ENCODE peak calls at places on chromosome 21, in five cellular contexts. J is K562, X is HepG2, T is A549, S is GM23338. M is an unnamed sample.
A peak's percentile ranks its signal among the peaks of the same experiment; 100 is the strongest.

GRCh38 chr21:14985306-14985705 is 79.5 kb downstream of the NRIP1 start:
- DNase-seq in J (no peak), X (no peak), T (no peak), S (no peak), M (no peak)

GRCh38 chr21:27154451-27155129 is 187.7 kb upstream of the ADAMTS5 start:
- DNase-seq in J (no peak), X (no peak), T (no peak), S (no peak), M (no peak)

GRCh38 chr21:24050233-24050632 is 1557.0 kb downstream of the MRPL39 start:
- DNase-seq in J (no peak), X (no peak), T (no peak), S (no peak), M (no peak)

GRCh38 chr21:41066086-41066938 is 101.6 kb upstream of the BACE2 start:
- DNase-seq in J (no peak), X (no peak), T (no peak), S (no peak), M (no peak)

GRCh38 chr21:28762357-28762735 is 230.3 kb downstream of the LTN1 start:
- DNase-seq in J (no peak), X (no peak), T (no peak), S (no peak), M (no peak)

GRCh38 chr21:41283211-41283818 is 33.3 kb upstream of the FAM3B start:
- DNase-seq in J (peak; percentile 62), X (peak; percentile 74), T (peak; percentile 69), S (peak; percentile 85), M (peak; percentile 61)

GRCh38 chr21:25561668-25562641 is 45.3 kb downstream of the MRPL39 start:
- DNase-seq in J (no peak), X (no peak), T (peak; percentile 2), S (peak; percentile 83), M (peak; percentile 66)

GRCh38 chr21:33064623-33064996 is 5.3 kb upstream of the OLIG1 start:
- DNase-seq in J (no peak), X (no peak), T (no peak), S (peak; percentile 75), M (no peak)

GRCh38 chr21:17829472-17829871 is 10.3 kb upstream of the C21orf91 start:
- DNase-seq in J (no peak), X (no peak), T (no peak), S (no peak), M (no peak)

GRCh38 chr21:15631342-15631741 is 98.4 kb upstream of the USP25 start:
- DNase-seq in J (no peak), X (no peak), T (peak; percentile 24), S (no peak), M (no peak)

GRCh38 chr21:27300770-27301169 is 333.9 kb upstream of the ADAMTS5 start:
- DNase-seq in J (no peak), X (no peak), T (no peak), S (no peak), M (no peak)

GRCh38 chr21:41171210-41171609 is 3.2 kb downstream of the BACE2 start:
- DNase-seq in J (no peak), X (no peak), T (no peak), S (no peak), M (no peak)

GRCh38 chr21:39316062-39316461 is 2.6 kb upstream of the BRWD1 start:
- DNase-seq in J (no peak), X (no peak), T (no peak), S (no peak), M (no peak)

GRCh38 chr21:31886896-31887595 is 14.2 kb downstream of the HUNK start:
- DNase-seq in J (no peak), X (no peak), T (no peak), S (no peak), M (no peak)

GRCh38 chr21:31885146-31885545 is 12.3 kb downstream of the HUNK start:
- DNase-seq in J (no peak), X (no peak), T (no peak), S (no peak), M (no peak)

GRCh38 chr21:31887596-31887920 is 14.7 kb downstream of the HUNK start:
- DNase-seq in J (no peak), X (no peak), T (no peak), S (no peak), M (no peak)

GRCh38 chr21:31892686-31893085 is 19.9 kb downstream of the HUNK start:
- DNase-seq in J (no peak), X (no peak), T (no peak), S (peak; percentile 82), M (no peak)

DNA sequence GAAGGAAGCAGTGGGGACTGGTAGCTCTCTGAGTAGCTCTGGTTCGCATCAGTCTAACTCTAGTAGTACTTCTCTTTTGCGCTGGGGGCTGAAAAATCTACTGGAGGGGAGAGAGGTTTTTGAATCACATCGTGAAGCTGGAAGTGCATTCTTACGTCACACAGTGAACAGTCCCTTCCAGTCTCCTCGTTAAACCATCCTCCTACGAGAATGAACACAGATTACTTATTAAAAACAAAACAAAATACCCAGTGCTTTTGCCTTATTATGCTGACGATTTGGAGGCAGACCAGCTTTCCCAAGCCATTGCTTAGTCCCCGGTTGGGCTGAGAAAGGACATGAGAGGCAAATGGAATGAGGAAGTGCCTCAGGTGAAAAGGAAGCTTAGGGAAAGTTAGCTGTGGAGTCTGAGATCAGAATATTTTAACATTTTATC is 16.1 kb downstream of the HUNK start:
- DNase-seq in J (no peak), X (no peak), T (peak; percentile 54), S (peak; percentile 88), M (no peak)
- TF ChIP-seq JUNB in J (no peak), X (no peak), T (no peak), S (no peak), M (no peak)

DNA sequence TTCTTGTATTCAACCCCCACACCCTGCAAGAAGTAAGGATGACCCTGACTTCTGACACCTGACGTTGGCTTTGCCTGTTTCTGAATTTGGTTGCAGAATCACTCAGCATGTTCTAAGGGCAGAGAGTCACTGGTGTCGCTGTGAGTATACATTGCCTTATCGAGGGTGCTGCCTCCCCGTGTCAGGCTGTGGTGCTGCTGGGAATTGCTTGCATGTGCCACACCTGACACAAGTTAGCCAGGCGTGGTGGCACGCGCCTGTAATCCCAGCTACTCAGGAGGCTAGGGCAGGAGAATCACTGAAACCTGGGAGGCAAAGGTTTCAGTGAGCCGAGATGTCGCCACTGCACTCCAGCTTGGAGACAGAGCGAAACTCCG is 45.9 kb downstream of the WDR4 start:
- DNase-seq in J (peak; percentile 62), X (peak; percentile 25), T (peak; percentile 61), S (peak; percentile 47), M (peak; percentile 20)
- TF ChIP-seq JUNB in J (no peak), X (no peak), T (no peak), S (no peak), M (peak; percentile 29)

DNA sequence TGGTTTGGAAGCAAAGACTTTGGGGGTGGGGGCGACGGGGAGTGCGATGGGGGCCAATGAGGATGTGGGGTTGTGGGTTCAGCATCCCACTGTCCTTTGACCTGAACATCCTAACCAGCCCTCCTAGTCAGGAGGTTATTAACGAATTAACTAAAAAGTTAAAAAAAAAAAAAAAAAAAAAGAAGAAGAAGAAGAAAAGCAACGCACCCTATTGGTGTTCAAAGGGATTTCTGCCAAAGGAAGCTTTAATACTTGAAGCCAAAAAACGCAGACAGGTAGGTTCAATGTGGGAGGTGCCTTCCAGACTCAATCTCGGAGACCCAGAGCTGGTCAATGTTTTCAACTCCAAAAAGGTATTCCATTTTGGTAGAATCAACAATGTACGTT is 2.2 kb downstream of the CLIC6 start:
- DNase-seq in J (no peak), X (no peak), T (no peak), S (peak; percentile 60), M (no peak)
- TF ChIP-seq JUNB in J (no peak), X (no peak), T (no peak), S (no peak), M (no peak)

DNA sequence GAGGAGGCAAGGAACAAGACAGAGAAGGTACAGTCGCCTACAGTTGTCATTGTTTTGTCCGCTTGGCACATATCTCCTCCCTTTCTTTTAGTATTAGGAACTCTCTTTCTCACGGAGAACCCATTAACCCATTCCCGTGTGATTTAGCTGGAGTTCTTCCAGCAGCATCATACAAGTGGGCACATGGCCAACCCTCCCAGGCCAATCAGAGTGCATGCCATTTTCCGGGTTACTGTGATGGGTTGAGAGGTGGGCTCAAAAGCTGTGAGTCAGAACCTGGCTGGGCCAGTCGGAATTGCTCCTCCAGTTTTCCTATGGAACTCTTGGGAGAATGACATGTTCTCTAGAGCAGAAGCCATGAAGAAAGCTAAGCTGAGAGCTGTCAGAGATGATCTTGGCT is 83.1 kb upstream of the SOD1 start:
- DNase-seq in J (no peak), X (no peak), T (no peak), S (no peak), M (no peak)
- TF ChIP-seq JUNB in J (no peak), X (no peak), T (no peak), S (no peak), M (no peak)

DNA sequence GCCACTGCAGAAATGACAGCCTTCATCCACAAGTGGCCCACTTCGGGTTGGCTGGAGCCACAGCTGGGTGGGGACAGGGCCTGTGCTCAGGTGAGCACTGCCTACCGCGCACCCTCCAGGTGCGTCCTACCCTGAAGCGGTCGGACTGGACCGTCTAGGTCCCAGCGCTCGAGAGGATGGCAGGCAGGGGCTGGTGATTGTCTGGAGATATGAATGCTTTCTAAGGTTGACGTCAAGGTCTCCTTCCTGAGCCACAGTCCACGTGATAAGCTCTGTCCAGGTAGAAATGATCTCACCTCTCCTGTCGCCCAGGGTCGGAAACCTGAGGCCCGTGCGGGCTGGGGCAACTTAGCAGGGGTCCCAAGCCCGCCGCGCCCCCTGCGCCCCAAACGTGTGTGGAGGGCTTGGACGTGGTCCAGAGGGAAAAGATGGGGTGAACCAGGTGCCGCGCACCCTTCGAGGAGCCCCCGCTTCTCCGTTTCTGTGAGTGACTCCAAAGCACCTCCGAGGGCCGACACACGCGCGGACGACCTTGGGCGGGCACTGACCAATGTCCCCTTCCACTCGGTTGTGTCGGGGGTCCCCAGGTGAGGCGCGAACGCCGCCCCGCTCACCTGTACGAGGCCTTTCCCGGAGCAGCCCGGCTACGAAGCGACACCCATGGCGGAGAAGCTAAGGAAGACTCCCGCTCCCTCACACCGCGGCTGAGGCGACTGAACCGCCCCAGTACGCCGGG is 853 bp upstream of the DOP1B start:
- DNase-seq in J (no peak), X (no peak), T (no peak), S (peak; percentile 49), M (no peak)
- TF ChIP-seq JUNB in J (no peak), X (no peak), T (no peak), S (no peak), M (no peak)

DNA sequence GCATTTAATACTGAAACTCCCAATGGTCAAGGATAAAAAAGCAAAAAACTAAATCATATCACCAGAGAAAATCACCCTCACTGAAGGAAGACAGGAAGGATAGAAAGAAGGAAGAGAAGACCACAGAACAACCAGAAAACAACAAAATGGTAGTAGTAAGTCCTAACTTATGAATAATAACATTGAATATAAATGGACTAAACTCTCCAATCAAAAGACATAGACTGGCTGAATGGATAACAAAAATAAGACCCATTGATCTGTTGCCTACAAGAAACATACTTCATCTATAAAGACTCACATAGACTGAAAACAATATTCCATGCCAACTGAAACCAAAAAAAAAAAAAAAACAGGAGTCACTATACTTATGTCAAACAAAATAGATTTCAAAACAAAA is 347.7 kb downstream of the NCAM2 start:
- DNase-seq in J (no peak), X (no peak), T (no peak), S (no peak), M (no peak)
- TF ChIP-seq JUNB in J (no peak), X (no peak), T (no peak), S (no peak), M (no peak)

DNA sequence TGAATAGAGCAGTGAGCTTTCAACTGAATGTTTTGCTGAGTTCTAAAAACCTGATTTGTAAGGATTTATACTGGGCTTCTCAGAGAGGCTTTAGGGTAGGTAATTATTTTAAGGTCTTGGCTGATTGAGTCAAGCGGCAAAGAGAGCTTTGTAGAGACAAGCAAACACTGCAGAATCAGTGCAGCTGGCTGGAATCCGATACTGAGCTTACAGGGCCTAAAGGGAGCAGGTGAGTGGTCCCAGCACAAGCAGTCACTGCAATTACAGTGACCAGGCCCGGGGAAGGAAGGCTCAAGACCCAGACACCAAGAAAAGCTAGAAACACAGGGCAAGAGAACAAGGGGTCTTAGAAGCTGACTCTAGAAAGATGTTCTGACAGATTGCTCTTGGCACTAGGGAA is 54.3 kb downstream of the KCNJ15 start:
- DNase-seq in J (no peak), X (no peak), T (no peak), S (no peak), M (no peak)
- TF ChIP-seq JUNB in J (no peak), X (no peak), T (no peak), S (no peak), M (no peak)

M was measured in GM12878.